ENCODE peak calls at places on chromosomes 16 and 17, in eight cellular contexts. One of them, this sample, is unnamed.
A peak's percentile ranks its signal among the peaks of the same experiment; 100 is the strongest.

GRCh38 chr16:3569851-3570250 is 7.4 kb downstream of the NLRC3 start:
- DNase-seq in psoas muscle: no peak
- DNase-seq in right lobe of liver: no peak
- DNase-seq in PC-9: no peak
- DNase-seq in choroid plexus epithelial cell: no peak
- DNase-seq in ovary: no peak
- DNase-seq in heart right ventricle: no peak
- DNase-seq in cardiac muscle cell: no peak
- DNase-seq in this sample: no peak

GRCh38 chr17:34131386-34131785 is 123.7 kb upstream of the CCL2 start:
- DNase-seq in ovary: no peak
- DNase-seq in heart right ventricle: peak; percentile 47
- DNase-seq in right lobe of liver: no peak
- DNase-seq in choroid plexus epithelial cell: no peak
- DNase-seq in psoas muscle: no peak
- DNase-seq in cardiac muscle cell: peak; percentile 46
- DNase-seq in PC-9: no peak
- DNase-seq in this sample: no peak

GRCh38 chr17:72587773-72588511 is 467.1 kb downstream of the SOX9 start:
- DNase-seq in cardiac muscle cell: no peak
- DNase-seq in heart right ventricle: no peak
- DNase-seq in PC-9: peak; percentile 53
- DNase-seq in right lobe of liver: no peak
- DNase-seq in choroid plexus epithelial cell: peak; percentile 68
- DNase-seq in psoas muscle: no peak
- DNase-seq in ovary: no peak
- DNase-seq in this sample: no peak

GRCh38 chr17:82257473-82257872 is 16.0 kb downstream of the CSNK1D start:
- DNase-seq in PC-9: no peak
- DNase-seq in heart right ventricle: no peak
- DNase-seq in right lobe of liver: peak; percentile 30
- DNase-seq in choroid plexus epithelial cell: peak; percentile 76
- DNase-seq in cardiac muscle cell: no peak
- DNase-seq in ovary: peak; percentile 40
- DNase-seq in psoas muscle: peak; percentile 68
- DNase-seq in this sample: peak; percentile 85

GRCh38 chr17:75524971-75525805 is at the start of gene LLGL2:
- DNase-seq in ovary: peak; percentile 82
- DNase-seq in psoas muscle: peak; percentile 70
- DNase-seq in cardiac muscle cell: peak; percentile 93
- DNase-seq in heart right ventricle: no peak
- DNase-seq in choroid plexus epithelial cell: peak; percentile 39
- DNase-seq in PC-9: peak; percentile 95
- DNase-seq in right lobe of liver: peak; percentile 88
- DNase-seq in this sample: no peak

GRCh38 chr17:17132746-17133145 is 73.4 kb downstream of the PLD6 start:
- DNase-seq in psoas muscle: peak; percentile 4
- DNase-seq in heart right ventricle: no peak
- DNase-seq in right lobe of liver: peak; percentile 1
- DNase-seq in ovary: no peak
- DNase-seq in choroid plexus epithelial cell: peak; percentile 61
- DNase-seq in cardiac muscle cell: no peak
- DNase-seq in PC-9: no peak
- DNase-seq in this sample: no peak

GRCh38 chr17:81723651-81724209 is 11.6 kb downstream of the SLC25A10 start:
- DNase-seq in psoas muscle: no peak
- DNase-seq in right lobe of liver: no peak
- DNase-seq in choroid plexus epithelial cell: no peak
- DNase-seq in heart right ventricle: no peak
- DNase-seq in ovary: no peak
- DNase-seq in PC-9: no peak
- DNase-seq in cardiac muscle cell: no peak
- DNase-seq in this sample: no peak

GRCh38 chr17:75721463-75722011 is 278 bp downstream of the ITGB4 start:
- DNase-seq in PC-9: no peak
- DNase-seq in choroid plexus epithelial cell: no peak
- DNase-seq in psoas muscle: no peak
- DNase-seq in right lobe of liver: no peak
- DNase-seq in cardiac muscle cell: no peak
- DNase-seq in ovary: no peak
- DNase-seq in heart right ventricle: no peak
- DNase-seq in this sample: no peak

GRCh38 chr16:61926766-61927165 is 109.5 kb downstream of the CDH8 start:
- DNase-seq in PC-9: no peak
- DNase-seq in cardiac muscle cell: no peak
- DNase-seq in heart right ventricle: no peak
- DNase-seq in right lobe of liver: no peak
- DNase-seq in ovary: no peak
- DNase-seq in choroid plexus epithelial cell: peak; percentile 27
- DNase-seq in psoas muscle: no peak
- DNase-seq in this sample: no peak

GRCh38 chr17:68199837-68200688 is 47.8 kb upstream of the AMZ2 start:
- DNase-seq in heart right ventricle: no peak
- DNase-seq in cardiac muscle cell: no peak
- DNase-seq in psoas muscle: no peak
- DNase-seq in ovary: no peak
- DNase-seq in choroid plexus epithelial cell: no peak
- DNase-seq in PC-9: no peak
- DNase-seq in right lobe of liver: no peak
- DNase-seq in this sample: no peak

GRCh38 chr16:8996891-8997290 is 33.2 kb upstream of the USP7 start:
- DNase-seq in psoas muscle: no peak
- DNase-seq in choroid plexus epithelial cell: no peak
- DNase-seq in heart right ventricle: no peak
- DNase-seq in cardiac muscle cell: no peak
- DNase-seq in PC-9: no peak
- DNase-seq in ovary: no peak
- DNase-seq in right lobe of liver: no peak
- DNase-seq in this sample: no peak

GRCh38 chr16:30948956-30949654 is at the start of gene ORAI3:
- DNase-seq in right lobe of liver: peak; percentile 90
- DNase-seq in heart right ventricle: peak; percentile 81
- DNase-seq in choroid plexus epithelial cell: peak; percentile 70
- DNase-seq in psoas muscle: peak; percentile 77
- DNase-seq in ovary: peak; percentile 80
- DNase-seq in PC-9: peak; percentile 73
- DNase-seq in cardiac muscle cell: peak; percentile 84
- DNase-seq in this sample: peak; percentile 76

GRCh38 chr17:17056167-17056562 is 13.9 kb downstream of the MPRIP start:
- DNase-seq in choroid plexus epithelial cell: no peak
- DNase-seq in psoas muscle: peak; percentile 48
- DNase-seq in cardiac muscle cell: no peak
- DNase-seq in PC-9: no peak
- DNase-seq in ovary: no peak
- DNase-seq in right lobe of liver: no peak
- DNase-seq in heart right ventricle: no peak
- DNase-seq in this sample: no peak

GRCh38 chr17:46770818-46771600 is 47.5 kb downstream of the WNT3 start:
- DNase-seq in heart right ventricle: no peak
- DNase-seq in PC-9: peak; percentile 68
- DNase-seq in right lobe of liver: peak; percentile 60
- DNase-seq in choroid plexus epithelial cell: peak; percentile 30
- DNase-seq in cardiac muscle cell: peak; percentile 72
- DNase-seq in psoas muscle: peak; percentile 33
- DNase-seq in ovary: peak; percentile 49
- DNase-seq in this sample: peak; percentile 18

GRCh38 chr17:34375598-34375997 is 12.6 kb upstream of the CCL1 start:
- DNase-seq in PC-9: no peak
- DNase-seq in right lobe of liver: no peak
- DNase-seq in cardiac muscle cell: no peak
- DNase-seq in psoas muscle: no peak
- DNase-seq in choroid plexus epithelial cell: no peak
- DNase-seq in heart right ventricle: no peak
- DNase-seq in ovary: no peak
- DNase-seq in this sample: no peak

GRCh38 chr16:29662729-29663019 is 373 bp upstream of the SPN start:
- DNase-seq in psoas muscle: no peak
- DNase-seq in choroid plexus epithelial cell: no peak
- DNase-seq in PC-9: no peak
- DNase-seq in right lobe of liver: no peak
- DNase-seq in heart right ventricle: no peak
- DNase-seq in cardiac muscle cell: no peak
- DNase-seq in ovary: no peak
- DNase-seq in this sample: no peak

GRCh38 chr16:61179571-61179970 is 856.7 kb downstream of the CDH8 start:
- DNase-seq in heart right ventricle: no peak
- DNase-seq in psoas muscle: no peak
- DNase-seq in right lobe of liver: no peak
- DNase-seq in ovary: no peak
- DNase-seq in cardiac muscle cell: no peak
- DNase-seq in choroid plexus epithelial cell: no peak
- DNase-seq in PC-9: no peak
- DNase-seq in this sample: no peak

GRCh38 chr16:23877107-23878070 is 41.6 kb downstream of the PRKCB start:
- DNase-seq in PC-9: no peak
- DNase-seq in cardiac muscle cell: no peak
- DNase-seq in ovary: no peak
- DNase-seq in choroid plexus epithelial cell: no peak
- DNase-seq in heart right ventricle: no peak
- DNase-seq in psoas muscle: no peak
- DNase-seq in right lobe of liver: no peak
- DNase-seq in this sample: no peak

GRCh38 chr17:48593840-48594411 is 347 bp upstream of the HOXB5 start:
- DNase-seq in psoas muscle: peak; percentile 83
- DNase-seq in cardiac muscle cell: peak; percentile 75
- DNase-seq in choroid plexus epithelial cell: peak; percentile 54
- DNase-seq in right lobe of liver: peak; percentile 72
- DNase-seq in ovary: no peak
- DNase-seq in heart right ventricle: peak; percentile 32
- DNase-seq in PC-9: no peak
- DNase-seq in this sample: no peak

GRCh38 chr17:10226930-10227695 is 28.7 kb upstream of the GAS7 start:
- DNase-seq in psoas muscle: no peak
- DNase-seq in cardiac muscle cell: peak; percentile 64
- DNase-seq in PC-9: peak; percentile 30
- DNase-seq in choroid plexus epithelial cell: peak; percentile 45
- DNase-seq in heart right ventricle: peak; percentile 38
- DNase-seq in right lobe of liver: peak; percentile 43
- DNase-seq in ovary: no peak
- DNase-seq in this sample: peak; percentile 59

GRCh38 chr17:28968269-28968913 is 17.1 kb upstream of the PHF12 start:
- DNase-seq in ovary: no peak
- DNase-seq in heart right ventricle: no peak
- DNase-seq in psoas muscle: no peak
- DNase-seq in right lobe of liver: no peak
- DNase-seq in choroid plexus epithelial cell: peak; percentile 30
- DNase-seq in cardiac muscle cell: peak; percentile 59
- DNase-seq in PC-9: no peak
- DNase-seq in this sample: no peak

GRCh38 chr16:73124097-73124652 is 76.2 kb upstream of the ZFHX3 start:
- DNase-seq in cardiac muscle cell: no peak
- DNase-seq in choroid plexus epithelial cell: peak; percentile 4
- DNase-seq in ovary: no peak
- DNase-seq in right lobe of liver: no peak
- DNase-seq in PC-9: peak; percentile 4
- DNase-seq in psoas muscle: no peak
- DNase-seq in heart right ventricle: no peak
- DNase-seq in this sample: no peak
- H3K4me3 ChIP-seq in cardiac muscle cell: no peak overlapping the region
- H3K4me3 ChIP-seq in choroid plexus epithelial cell: no peak overlapping the region
- H3K4me3 ChIP-seq in ovary: no peak overlapping the region
- H3K4me3 ChIP-seq in right lobe of liver: no peak overlapping the region
- H3K4me3 ChIP-seq in PC-9: no peak overlapping the region
- H3K4me3 ChIP-seq in psoas muscle: no peak overlapping the region
- H3K4me3 ChIP-seq in heart right ventricle: no peak overlapping the region
- H3K4me3 ChIP-seq in this sample: no peak overlapping the region

GRCh38 chr16:81440888-81441663 is 3.5 kb upstream of the CMIP start:
- DNase-seq in choroid plexus epithelial cell: no peak
- DNase-seq in heart right ventricle: no peak
- DNase-seq in PC-9: peak; percentile 53
- DNase-seq in ovary: no peak
- DNase-seq in cardiac muscle cell: no peak
- DNase-seq in right lobe of liver: no peak
- DNase-seq in psoas muscle: no peak
- DNase-seq in this sample: no peak
- TF ChIP-seq CTCF in choroid plexus epithelial cell: no peak
- TF ChIP-seq CTCF in heart right ventricle: no peak
- TF ChIP-seq CTCF in PC-9: no peak
- TF ChIP-seq CTCF in ovary: no peak
- TF ChIP-seq CTCF in cardiac muscle cell: no peak
- TF ChIP-seq CTCF in right lobe of liver: no peak
- TF ChIP-seq CTCF in psoas muscle: no peak
- TF ChIP-seq CTCF in this sample: no peak

GRCh38 chr16:27492588-27492979 is 57.1 kb downstream of the GTF3C1 start:
- DNase-seq in PC-9: no peak
- DNase-seq in ovary: no peak
- DNase-seq in heart right ventricle: no peak
- DNase-seq in right lobe of liver: no peak
- DNase-seq in cardiac muscle cell: no peak
- DNase-seq in psoas muscle: no peak
- DNase-seq in choroid plexus epithelial cell: no peak
- DNase-seq in this sample: no peak
- H3K4me3 ChIP-seq in PC-9: no peak overlapping the region
- H3K4me3 ChIP-seq in ovary: no peak overlapping the region
- H3K4me3 ChIP-seq in heart right ventricle: no peak overlapping the region
- H3K4me3 ChIP-seq in right lobe of liver: no peak overlapping the region
- H3K4me3 ChIP-seq in cardiac muscle cell: no peak overlapping the region
- H3K4me3 ChIP-seq in psoas muscle: no peak overlapping the region
- H3K4me3 ChIP-seq in choroid plexus epithelial cell: no peak overlapping the region
- H3K4me3 ChIP-seq in this sample: no peak overlapping the region

GRCh38 chr16:70468776-70469525 is 14.6 kb downstream of the FCSK start:
- DNase-seq in ovary: no peak
- DNase-seq in heart right ventricle: no peak
- DNase-seq in PC-9: no peak
- DNase-seq in right lobe of liver: no peak
- DNase-seq in cardiac muscle cell: no peak
- DNase-seq in psoas muscle: no peak
- DNase-seq in choroid plexus epithelial cell: no peak
- DNase-seq in this sample: no peak

GRCh38 chr16:70472786-70473433 is 18.5 kb downstream of the FCSK start:
- DNase-seq in ovary: no peak
- DNase-seq in right lobe of liver: no peak
- DNase-seq in cardiac muscle cell: no peak
- DNase-seq in choroid plexus epithelial cell: no peak
- DNase-seq in psoas muscle: no peak
- DNase-seq in PC-9: no peak
- DNase-seq in heart right ventricle: no peak
- DNase-seq in this sample: no peak

GRCh38 chr16:70473446-70474319 is 19.3 kb downstream of the FCSK start:
- DNase-seq in cardiac muscle cell: no peak
- DNase-seq in heart right ventricle: no peak
- DNase-seq in right lobe of liver: no peak
- DNase-seq in ovary: no peak
- DNase-seq in psoas muscle: no peak
- DNase-seq in PC-9: no peak
- DNase-seq in choroid plexus epithelial cell: no peak
- DNase-seq in this sample: no peak

GRCh38 chr16:70470141-70470926 is 15.9 kb downstream of the FCSK start:
- DNase-seq in right lobe of liver: no peak
- DNase-seq in ovary: no peak
- DNase-seq in heart right ventricle: no peak
- DNase-seq in PC-9: no peak
- DNase-seq in psoas muscle: no peak
- DNase-seq in cardiac muscle cell: no peak
- DNase-seq in choroid plexus epithelial cell: no peak
- DNase-seq in this sample: no peak

DNA sequence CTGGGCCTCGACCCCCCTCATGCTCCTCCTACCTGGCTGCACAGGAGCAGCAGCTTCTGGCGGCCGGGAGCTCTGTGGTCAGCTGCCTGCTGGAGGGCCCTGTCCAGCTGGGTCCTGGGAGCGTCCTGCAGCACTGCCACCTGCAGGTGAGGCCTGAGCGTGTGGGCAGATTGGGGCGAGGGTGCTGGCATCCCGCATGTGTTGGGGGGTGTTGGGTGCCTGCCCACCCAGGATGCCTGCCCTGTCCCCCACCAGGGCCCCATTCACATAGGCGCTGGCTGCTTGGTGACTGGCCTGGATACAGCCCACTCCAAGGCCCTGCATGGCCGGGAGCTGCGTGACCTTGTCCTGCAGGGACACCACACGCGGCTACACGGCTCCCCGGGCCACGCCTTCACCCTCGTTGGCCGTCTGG is 16.5 kb downstream of the FCSK start:
- DNase-seq in heart right ventricle: no peak
- DNase-seq in psoas muscle: peak; percentile 46
- DNase-seq in choroid plexus epithelial cell: peak; percentile 55
- DNase-seq in cardiac muscle cell: peak; percentile 77
- DNase-seq in right lobe of liver: peak; percentile 66
- DNase-seq in ovary: no peak
- DNase-seq in PC-9: peak; percentile 37
- DNase-seq in this sample: no peak
- TF ChIP-seq CTCF in heart right ventricle: peak; percentile 56
- TF ChIP-seq CTCF in psoas muscle: peak; percentile 42
- TF ChIP-seq CTCF in choroid plexus epithelial cell: peak; percentile 68
- TF ChIP-seq CTCF in cardiac muscle cell: peak; percentile 48
- TF ChIP-seq CTCF in right lobe of liver: peak; percentile 50
- TF ChIP-seq CTCF in ovary: no peak
- TF ChIP-seq CTCF in PC-9: peak; percentile 58
- TF ChIP-seq CTCF in this sample: peak; percentile 42